ENCODE peak calls at places on chromosomes 11 and 22, in four cellular contexts. O is activated T-cell treated with anti-CD3 and anti-CD28 coated beads for 48 hours, J is fibroblast of the conjunctiva, L is posterior cingulate gyrus. W is an unnamed sample.

GRCh38 chr11:8017894-8018741 is 31.0 kb downstream of the EIF3F start:
- DNase-seq in O (no peak), J (no peak), L (no peak), W (no peak)

GRCh38 chr11:75380716-75381420 is 18.4 kb upstream of the RPS3 start:
- DNase-seq in O (no peak), J (no peak), L (no peak), W (no peak)

GRCh38 chr22:35346596-35347220 is 34.2 kb upstream of the HMOX1 start:
- DNase-seq in O (no peak), J (no peak), L (no peak), W (no peak)

GRCh38 chr22:24140357-24140756 is 40.9 kb upstream of the SUSD2 start:
- DNase-seq in O (no peak), J (no peak), L (no peak), W (no peak)

GRCh38 chr11:120208012-120208441 is 2.8 kb upstream of the OAF start:
- DNase-seq in O (no peak), J (no peak), L (no peak), W (no peak)

GRCh38 chr11:82906236-82906635 is 4.7 kb downstream of the DDIAS start:
- DNase-seq in O (no peak), J (peak), L (no peak), W (peak)

GRCh38 chr22:19277785-19278184 is 13.7 kb downstream of the CLTCL1 start:
- DNase-seq in O (no peak), J (no peak), L (no peak), W (no peak)

GRCh38 chr11:125978171-125978570 is 32.3 kb downstream of the VSIG10L2 start:
- DNase-seq in O (no peak), J (no peak), L (no peak), W (no peak)

GRCh38 chr22:35480143-35480542 is 60.5 kb upstream of the RASD2 start:
- DNase-seq in O (no peak), J (no peak), L (no peak), W (peak)

GRCh38 chr11:64007160-64007628 is 21.0 kb downstream of the OTUB1 start:
- DNase-seq in O (no peak), J (no peak), L (no peak), W (no peak)

GRCh38 chr11:15905334-15905733 is 451.0 kb downstream of the SOX6 start:
- DNase-seq in O (no peak), J (no peak), L (no peak), W (no peak)

GRCh38 chr11:34641456-34641855 is 20.6 kb downstream of the EHF start:
- DNase-seq in O (no peak), J (no peak), L (no peak), W (no peak)

GRCh38 chr11:67698247-67698646 is 23.8 kb upstream of the ALDH3B2 start:
- DNase-seq in O (peak), J (no peak), L (no peak), W (no peak)

GRCh38 chr11:92707173-92707619 is 262.3 kb upstream of the MTNR1B start:
- DNase-seq in O (no peak), J (no peak), L (no peak), W (no peak)

GRCh38 chr22:39718206-39718605 is 147.7 kb downstream of the CACNA1I start:
- DNase-seq in O (no peak), J (no peak), L (no peak), W (no peak)

GRCh38 chr22:39309364-39309861 is 10.0 kb downstream of the RPL3 start:
- DNase-seq in O (no peak), J (no peak), L (no peak), W (no peak)

GRCh38 chr22:38397189-38398097 is 57.6 kb downstream of the KCNJ4 start:
- DNase-seq in O (no peak), J (peak), L (no peak), W (no peak)

GRCh38 chr22:42915980-42916765 is 59.1 kb upstream of the ARFGAP3 start:
- DNase-seq in O (no peak), J (no peak), L (no peak), W (no peak)

GRCh38 chr11:132126973-132127900 is 756.8 kb downstream of the NTM start:
- DNase-seq in O (no peak), J (peak), L (peak), W (peak)

GRCh38 chr22:39684702-39685281 is 114.2 kb downstream of the CACNA1I start:
- DNase-seq in O (no peak), J (no peak), L (no peak), W (no peak)

GRCh38 chr11:17767301-17767885 is 32.8 kb downstream of the KCNC1 start:
- DNase-seq in O (no peak), J (no peak), L (no peak), W (no peak)

GRCh38 chr22:29316429-29316828 is 932 bp upstream of the RASL10A start:
- DNase-seq in O (no peak), J (no peak), L (no peak), W (no peak)

GRCh38 chr11:125233116-125233515 is 68.6 kb downstream of the PKNOX2 start:
- DNase-seq in O (no peak), J (no peak), L (no peak), W (no peak)

GRCh38 chr11:69475866-69476714 is 5.4 kb upstream of the LINC01488 start:
- DNase-seq in O (no peak), J (no peak), L (no peak), W (no peak)

GRCh38 chr22:50498322-50498861 is 9.1 kb downstream of the LMF2 start:
- DNase-seq in O (peak), J (peak), L (peak), W (no peak)

W was measured in astrocyte of the cerebellum.